ENCODE peak calls at places on chromosomes 1 and 21, in seven cellular contexts. Y, S, R, O, G, N and L are unnamed samples.

GRCh38 chr1:169514566-169515270 is 29.0 kb upstream of the SLC19A2 start:
- DNase-seq in Y (peak; percentile 7), S (no peak), R (no peak), O (no peak), G (no peak), N (no peak), L (no peak)

GRCh38 chr1:119885903-119886783 is 10.2 kb downstream of the ADAM30 start:
- DNase-seq in Y (peak; percentile 39), S (peak; percentile 71), R (peak; percentile 68), O (peak; percentile 48), G (peak; percentile 67), N (peak; percentile 37), L (peak; percentile 42)

GRCh38 chr1:163035791-163036249 is 33.3 kb upstream of the RGS4 start:
- DNase-seq in Y (peak; percentile 96), S (no peak), R (no peak), O (no peak), G (no peak), N (no peak), L (no peak)

GRCh38 chr1:119742193-119742592 is 26.5 kb downstream of the HMGCS2 start:
- DNase-seq in Y (peak; percentile 38), S (peak; percentile 31), R (no peak), O (no peak), G (no peak), N (peak; percentile 45), L (no peak)

GRCh38 chr1:171655215-171656116 is 3.0 kb upstream of the MYOC start:
- DNase-seq in Y (peak; percentile 48), S (peak; percentile 35), R (peak; percentile 83), O (peak; percentile 74), G (peak; percentile 74), N (peak; percentile 88), L (peak; percentile 67)

GRCh38 chr1:84603223-84603622 is 29.0 kb upstream of the CTBS start:
- DNase-seq in Y (peak; percentile 68), S (no peak), R (no peak), O (no peak), G (no peak), N (no peak), L (no peak)

GRCh38 chr1:96256391-96256790 is 465.2 kb upstream of the PTBP2 start:
- DNase-seq in Y (no peak), S (no peak), R (no peak), O (no peak), G (no peak), N (no peak), L (no peak)

GRCh38 chr1:202834771-202835547 is 24.2 kb downstream of the PCAT6 start:
- DNase-seq in Y (no peak), S (no peak), R (no peak), O (no peak), G (no peak), N (no peak), L (no peak)

GRCh38 chr21:46110499-46111192 is 12.7 kb downstream of the COL6A2 start:
- DNase-seq in Y (no peak), S (peak; percentile 9), R (peak; percentile 83), O (no peak), G (no peak), N (peak; percentile 79), L (no peak)

GRCh38 chr21:14554948-14555347 is 8.8 kb upstream of the SAMSN1 start:
- DNase-seq in Y (no peak), S (no peak), R (no peak), O (no peak), G (no peak), N (no peak), L (no peak)

GRCh38 chr1:215056584-215056983 is 26.0 kb upstream of the KCNK2 start:
- DNase-seq in Y (peak; percentile 82), S (no peak), R (no peak), O (no peak), G (no peak), N (no peak), L (no peak)

GRCh38 chr1:55938376-55938850 is 641.0 kb downstream of the PLPP3 start:
- DNase-seq in Y (no peak), S (no peak), R (no peak), O (no peak), G (no peak), N (peak; percentile 36), L (no peak)

GRCh38 chr1:37892151-37893047 is 33.0 kb upstream of the MTF1 start:
- DNase-seq in Y (peak; percentile 68), S (no peak), R (no peak), O (no peak), G (no peak), N (no peak), L (no peak)

GRCh38 chr1:31228986-31229385 is 10.7 kb downstream of the NKAIN1 start:
- DNase-seq in Y (no peak), S (no peak), R (no peak), O (no peak), G (no peak), N (no peak), L (no peak)

GRCh38 chr1:171897304-171897703 is 56.0 kb downstream of the DNM3 start:
- DNase-seq in Y (no peak), S (no peak), R (no peak), O (no peak), G (no peak), N (no peak), L (no peak)

GRCh38 chr1:27566462-27567182 is 37.3 kb downstream of the AHDC1 start:
- DNase-seq in Y (no peak), S (no peak), R (no peak), O (no peak), G (no peak), N (peak; percentile 15), L (no peak)

GRCh38 chr1:3495776-3496745 is 41.6 kb downstream of the ARHGEF16 start:
- DNase-seq in Y (peak; percentile 56), S (no peak), R (no peak), O (no peak), G (no peak), N (no peak), L (no peak)

GRCh38 chr1:204320413-204320812 is 39.3 kb downstream of the PLEKHA6 start:
- DNase-seq in Y (peak; percentile 91), S (no peak), R (no peak), O (no peak), G (no peak), N (no peak), L (no peak)

GRCh38 chr1:179550753-179551682 is 24.7 kb downstream of the NPHS2 start:
- DNase-seq in Y (peak; percentile 63), S (no peak), R (no peak), O (no peak), G (no peak), N (no peak), L (no peak)

GRCh38 chr1:53592521-53592982 is 133.4 kb downstream of the DMRTB1 start:
- DNase-seq in Y (peak; percentile 79), S (no peak), R (peak; percentile 75), O (no peak), G (no peak), N (no peak), L (no peak)

GRCh38 chr1:53591924-53592323 is 132.7 kb downstream of the DMRTB1 start:
- DNase-seq in Y (no peak), S (no peak), R (peak; percentile 47), O (no peak), G (no peak), N (no peak), L (no peak)

GRCh38 chr1:53594391-53595180 is 135.4 kb downstream of the DMRTB1 start:
- DNase-seq in Y (no peak), S (no peak), R (peak; percentile 64), O (no peak), G (no peak), N (no peak), L (no peak)

GRCh38 chr1:53592985-53593757 is 134.0 kb downstream of the DMRTB1 start:
- DNase-seq in Y (no peak), S (no peak), R (peak; percentile 43), O (no peak), G (no peak), N (no peak), L (no peak)

GRCh38 chr1:53593758-53594380 is 134.7 kb downstream of the DMRTB1 start:
- DNase-seq in Y (no peak), S (no peak), R (peak; percentile 63), O (no peak), G (no peak), N (peak; percentile 29), L (no peak)
- TF ChIP-seq CTCF in Y (peak; percentile 19), S (peak; percentile 13), R (no peak), O (no peak), G (no peak), N (peak; percentile 52), L (peak; percentile 12)

DNA sequence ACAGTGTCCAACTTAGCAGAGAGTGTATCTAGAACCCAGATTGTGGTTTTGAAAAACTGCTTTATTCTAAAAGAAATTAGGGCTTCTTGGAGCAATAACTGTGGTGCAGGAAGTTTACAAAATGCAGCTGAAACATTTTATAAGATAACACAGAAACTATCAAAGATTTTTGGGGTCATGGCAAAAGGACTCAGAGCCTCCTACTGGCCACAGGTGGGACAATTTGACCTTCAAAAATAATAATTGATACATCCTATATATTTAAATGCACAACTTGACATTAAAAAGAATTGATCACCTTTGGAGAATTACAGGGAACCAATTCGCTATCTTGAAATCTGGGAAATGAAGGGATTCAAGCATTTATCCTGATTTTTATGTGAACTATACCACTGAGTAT is 235.2 kb downstream of the RPS6KC1 start:
- DNase-seq in Y (no peak), S (no peak), R (no peak), O (no peak), G (no peak), N (no peak), L (no peak)
- TF ChIP-seq CTCF in Y (peak; percentile 17), S (no peak), R (no peak), O (peak; percentile 18), G (no peak), N (peak; percentile 21), L (no peak)

DNA sequence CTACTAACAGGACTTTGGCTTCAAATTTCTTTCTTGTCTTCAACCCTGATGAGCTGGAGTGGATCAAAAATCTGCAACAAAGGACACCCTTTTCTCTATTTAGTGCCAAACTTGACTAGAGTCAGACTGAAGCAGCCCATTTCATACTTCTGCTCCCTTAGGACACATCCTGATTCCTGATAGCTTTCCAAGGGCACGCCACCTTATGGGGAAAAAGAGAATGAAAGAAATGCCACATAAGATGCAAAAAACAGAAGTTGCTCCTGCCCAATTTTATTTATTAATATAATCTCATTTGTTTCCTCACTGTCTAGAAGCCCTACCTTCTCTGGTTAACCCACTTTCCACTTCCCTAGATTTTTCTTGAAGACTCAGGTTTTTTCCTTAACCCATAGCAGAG is 72.7 kb upstream of the NBPF4 start:
- DNase-seq in Y (peak; percentile 4), S (no peak), R (no peak), O (no peak), G (no peak), N (no peak), L (no peak)
- TF ChIP-seq CTCF in Y (peak; percentile 28), S (no peak), R (no peak), O (no peak), G (no peak), N (no peak), L (no peak)

GRCh38 chr21:36589352-36589971 is 109.5 kb upstream of the SIM2 start:
- DNase-seq in Y (peak; percentile 27), S (peak; percentile 70), R (no peak), O (peak; percentile 74), G (peak; percentile 75), N (no peak), L (peak; percentile 68)
- TF ChIP-seq CTCF in Y (peak; percentile 56), S (peak; percentile 54), R (peak; percentile 24), O (peak; percentile 69), G (peak; percentile 54), N (peak; percentile 47), L (peak; percentile 63)